ENCODE peak calls at places on chromosomes 16 and 17, in six cellular contexts. K is HCEC 1CT; Q is hepatic stellate cell; N is stimulated activated CD4-positive, alpha-beta T cell treated with anti-CD3 and anti-CD28 coated beads, TNF-alpha, amount 100 ng/mL, for 1 hour; A is posterior cingulate gyrus; Z is GM10248. Y is an unnamed sample.
A peak's percentile ranks its signal among the peaks of the same experiment; 100 is the strongest.

GRCh38 chr17:74642995-74643394 is 19.5 kb upstream of the CD300E start:
- DNase-seq in Q (no peak), Z (no peak), K (no peak), N (no peak), A (no peak), Y (no peak)

GRCh38 chr17:29980261-29980660 is 38.8 kb downstream of the EFCAB5 start:
- DNase-seq in Z (no peak), K (no peak), Q (no peak), A (no peak), N (no peak), Y (no peak)

GRCh38 chr17:58639681-58640080 is 52.2 kb downstream of the TEX14 start:
- DNase-seq in A (no peak), Q (no peak), Z (no peak), K (no peak), N (no peak), Y (no peak)

GRCh38 chr16:85157813-85158701 is 45.8 kb upstream of the CIBAR2 start:
- DNase-seq in Z (no peak), Q (no peak), K (no peak), A (no peak), N (no peak), Y (no peak)

GRCh38 chr16:46743232-46743719 is 4.9 kb downstream of the MYLK3 start:
- DNase-seq in N (no peak), A (no peak), Z (peak; percentile 65), K (peak; percentile 7), Q (peak; percentile 80), Y (peak; percentile 2)

GRCh38 chr16:60740033-60740696 is 1296.1 kb downstream of the CDH8 start:
- DNase-seq in Z (no peak), A (no peak), Q (no peak), N (no peak), K (no peak), Y (no peak)

GRCh38 chr17:16988749-16989229 is 16.9 kb upstream of the TNFRSF13B start:
- DNase-seq in N (no peak), Z (peak; percentile 50), Q (peak; percentile 50), A (no peak), K (no peak), Y (no peak)

GRCh38 chr17:28317099-28317964 is 1.7 kb upstream of the TMEM97 start:
- DNase-seq in Z (no peak), A (no peak), N (no peak), Q (no peak), K (no peak), Y (no peak)

GRCh38 chr17:40373324-40373723 is 8.8 kb upstream of the GJD3 start:
- DNase-seq in K (peak; percentile 53), A (no peak), N (no peak), Q (peak; percentile 16), Z (peak; percentile 18), Y (no peak)

GRCh38 chr16:15915555-15916081 is 27.2 kb upstream of the CEP20 start:
- DNase-seq in N (no peak), A (no peak), Q (no peak), Z (no peak), K (no peak), Y (no peak)

GRCh38 chr16:14280541-14280940 is 209.4 kb downstream of the MRTFB start:
- DNase-seq in N (no peak), K (no peak), A (no peak), Z (no peak), Q (no peak), Y (no peak)

GRCh38 chr16:58393138-58393504 is 850 bp downstream of the GINS3 start:
- DNase-seq in Z (peak; percentile 29), Q (peak; percentile 16), A (no peak), N (no peak), K (no peak), Y (peak; percentile 36)

GRCh38 chr16:84339316-84339715 is 29.0 kb upstream of the ATP2C2 start:
- DNase-seq in N (no peak), Q (no peak), A (no peak), Z (no peak), K (no peak), Y (no peak)

GRCh38 chr16:88045820-88046303 is 94.6 kb downstream of the BANP start:
- DNase-seq in Z (peak; percentile 86), A (no peak), N (no peak), K (no peak), Q (no peak), Y (no peak)

GRCh38 chr17:37121616-37122015 is 172.9 kb downstream of the AATF start:
- DNase-seq in Q (no peak), N (no peak), A (no peak), K (no peak), Z (no peak), Y (no peak)

Y was measured in HT-29.